ENCODE peak calls at places on chromosomes 6 and 20, in four cellular contexts. One of them, this sample, is unnamed. For H3K9me3, the result is how much of the 10 kb centered on the place peaks cover.

GRCh38 chr20:1775117-1775516 is 117.5 kb upstream of the SIRPG start:
- DNase-seq in body of pancreas: no peak
- DNase-seq in psoas muscle: no peak
- DNase-seq in heart right ventricle: no peak
- DNase-seq in this sample: no peak

GRCh38 chr20:63070771-63071540 is 64.2 kb upstream of the BHLHE23 start:
- DNase-seq in body of pancreas: no peak
- DNase-seq in psoas muscle: no peak
- DNase-seq in heart right ventricle: no peak
- DNase-seq in this sample: no peak

GRCh38 chr6:144285798-144286502 is 815 bp downstream of the UTRN start:
- DNase-seq in body of pancreas: peak
- DNase-seq in psoas muscle: peak
- DNase-seq in heart right ventricle: peak
- DNase-seq in this sample: no peak

GRCh38 chr6:166204852-166205650 is 37.4 kb upstream of the TBXT start:
- DNase-seq in body of pancreas: no peak
- DNase-seq in psoas muscle: no peak
- DNase-seq in heart right ventricle: no peak
- DNase-seq in this sample: no peak

GRCh38 chr6:110063864-110064263 is 85.8 kb downstream of the GPR6 start:
- DNase-seq in body of pancreas: no peak
- DNase-seq in psoas muscle: no peak
- DNase-seq in heart right ventricle: no peak
- DNase-seq in this sample: no peak

GRCh38 chr6:74519172-74519571 is 686.7 kb downstream of the COL12A1 start:
- DNase-seq in body of pancreas: no peak
- DNase-seq in psoas muscle: no peak
- DNase-seq in heart right ventricle: no peak
- DNase-seq in this sample: peak

GRCh38 chr6:26563488-26563887 is 25.3 kb downstream of the HMGN4 start:
- DNase-seq in body of pancreas: no peak
- DNase-seq in psoas muscle: no peak
- DNase-seq in heart right ventricle: no peak
- DNase-seq in this sample: no peak

GRCh38 chr6:45586216-45587171 is 208.8 kb upstream of the SUPT3H start:
- DNase-seq in body of pancreas: no peak
- DNase-seq in psoas muscle: no peak
- DNase-seq in heart right ventricle: no peak
- DNase-seq in this sample: no peak

GRCh38 chr20:2559641-2560040 is 23.3 kb downstream of the TMC2 start:
- DNase-seq in body of pancreas: no peak
- DNase-seq in psoas muscle: no peak
- DNase-seq in heart right ventricle: no peak
- DNase-seq in this sample: no peak

GRCh38 chr6:123803862-123804681 is at the start of gene NKAIN2:
- DNase-seq in body of pancreas: no peak
- DNase-seq in psoas muscle: peak
- DNase-seq in heart right ventricle: peak
- DNase-seq in this sample: no peak

GRCh38 chr6:105748737-105749161 is 337.4 kb upstream of the PRDM1 start:
- DNase-seq in body of pancreas: peak
- DNase-seq in psoas muscle: no peak
- DNase-seq in heart right ventricle: no peak
- DNase-seq in this sample: peak

GRCh38 chr6:62775427-62776022 is 435.7 kb upstream of the FKBP1C start:
- DNase-seq in body of pancreas: peak
- DNase-seq in psoas muscle: no peak
- DNase-seq in heart right ventricle: no peak
- DNase-seq in this sample: no peak

GRCh38 chr20:57435498-57436222 is 44.5 kb downstream of the RBM38 start:
- DNase-seq in body of pancreas: peak
- DNase-seq in psoas muscle: peak
- DNase-seq in heart right ventricle: peak
- DNase-seq in this sample: no peak

GRCh38 chr6:117448011-117448410 is 22.3 kb upstream of the ROS1 start:
- DNase-seq in body of pancreas: no peak
- DNase-seq in psoas muscle: no peak
- DNase-seq in heart right ventricle: no peak
- DNase-seq in this sample: no peak

GRCh38 chr6:152300517-152300916 is 336.6 kb downstream of the SYNE1 start:
- DNase-seq in body of pancreas: no peak
- DNase-seq in psoas muscle: no peak
- DNase-seq in heart right ventricle: no peak
- DNase-seq in this sample: no peak

GRCh38 chr20:43571771-43572170 is 12.9 kb downstream of the SGK2 start:
- DNase-seq in body of pancreas: no peak
- DNase-seq in psoas muscle: no peak
- DNase-seq in heart right ventricle: no peak
- DNase-seq in this sample: no peak

GRCh38 chr20:31684153-31685003 is 38.3 kb downstream of the BCL2L1 start:
- DNase-seq in body of pancreas: no peak
- DNase-seq in psoas muscle: no peak
- DNase-seq in heart right ventricle: no peak
- DNase-seq in this sample: no peak

GRCh38 chr6:44076366-44077200 is 50.7 kb downstream of the MRPL14 start:
- DNase-seq in body of pancreas: peak
- DNase-seq in psoas muscle: peak
- DNase-seq in heart right ventricle: no peak
- DNase-seq in this sample: no peak

GRCh38 chr6:31970604-31971271 is 1.2 kb downstream of the DXO start:
- DNase-seq in body of pancreas: peak
- DNase-seq in psoas muscle: no peak
- DNase-seq in heart right ventricle: no peak
- DNase-seq in this sample: no peak

GRCh38 chr6:25219581-25220249 is 59.5 kb upstream of the CARMIL1 start:
- DNase-seq in body of pancreas: no peak
- DNase-seq in psoas muscle: no peak
- DNase-seq in heart right ventricle: no peak
- DNase-seq in this sample: no peak

GRCh38 chr20:58086763-58087566 is 141.5 kb downstream of the ANKRD60 start:
- DNase-seq in body of pancreas: peak
- DNase-seq in psoas muscle: no peak
- DNase-seq in heart right ventricle: peak
- DNase-seq in this sample: no peak

GRCh38 chr6:149093643-149094042 is 223.9 kb upstream of the TAB2 start:
- DNase-seq in body of pancreas: no peak
- DNase-seq in psoas muscle: no peak
- DNase-seq in heart right ventricle: no peak
- DNase-seq in this sample: peak

GRCh38 chr6:90383212-90383611 is 86.6 kb upstream of the BACH2 start:
- DNase-seq in body of pancreas: no peak
- DNase-seq in psoas muscle: no peak
- DNase-seq in heart right ventricle: no peak
- DNase-seq in this sample: no peak

GRCh38 chr20:18005990-18006364 is 37.2 kb downstream of the MGME1 start:
- DNase-seq in body of pancreas: no peak
- DNase-seq in psoas muscle: no peak
- DNase-seq in heart right ventricle: no peak
- DNase-seq in this sample: no peak

GRCh38 chr6:15417811-15418210 is 171.9 kb downstream of the JARID2 start:
- DNase-seq in body of pancreas: no peak
- DNase-seq in psoas muscle: no peak
- DNase-seq in heart right ventricle: no peak
- DNase-seq in this sample: peak

GRCh38 chr20:62887147-62887859 is 25.7 kb upstream of the TCFL5 start:
- DNase-seq in body of pancreas: peak
- DNase-seq in psoas muscle: peak
- DNase-seq in heart right ventricle: no peak
- DNase-seq in this sample: peak

GRCh38 chr6:41073203-41073967 is 611 bp downstream of the NFYA start:
- DNase-seq in body of pancreas: peak
- DNase-seq in psoas muscle: peak
- DNase-seq in heart right ventricle: peak
- DNase-seq in this sample: no peak

GRCh38 chr6:139402935-139403386 is 28.5 kb upstream of the CITED2 start:
- DNase-seq in body of pancreas: peak
- DNase-seq in psoas muscle: no peak
- DNase-seq in heart right ventricle: peak
- DNase-seq in this sample: no peak

GRCh38 chr6:140355476-140355875 is 981.0 kb upstream of the CITED2 start:
- DNase-seq in body of pancreas: no peak
- DNase-seq in psoas muscle: no peak
- DNase-seq in heart right ventricle: no peak
- DNase-seq in this sample: no peak

GRCh38 chr6:108838101-108838717 is 10.0 kb upstream of the ARMC2 start:
- DNase-seq in body of pancreas: no peak
- DNase-seq in psoas muscle: no peak
- DNase-seq in heart right ventricle: no peak
- DNase-seq in this sample: no peak

GRCh38 chr20:45138451-45139300 is 14.4 kb upstream of the WFDC12 start:
- DNase-seq in body of pancreas: peak
- DNase-seq in psoas muscle: peak
- DNase-seq in heart right ventricle: no peak
- DNase-seq in this sample: no peak

GRCh38 chr20:13567663-13568062 is 71.1 kb downstream of the TASP1 start:
- DNase-seq in body of pancreas: no peak
- DNase-seq in psoas muscle: no peak
- DNase-seq in heart right ventricle: no peak
- DNase-seq in this sample: no peak

GRCh38 chr6:72552938-72553337 is 68.9 kb upstream of the KCNQ5 start:
- DNase-seq in body of pancreas: peak
- DNase-seq in psoas muscle: no peak
- DNase-seq in heart right ventricle: no peak
- DNase-seq in this sample: no peak

GRCh38 chr20:17650301-17650761 is 31.7 kb downstream of the RRBP1 start:
- DNase-seq in body of pancreas: peak
- DNase-seq in psoas muscle: no peak
- DNase-seq in heart right ventricle: no peak
- DNase-seq in this sample: no peak

GRCh38 chr6:161001421-161001820 is 9.9 kb downstream of the MAP3K4 start:
- DNase-seq in body of pancreas: peak
- DNase-seq in psoas muscle: no peak
- DNase-seq in heart right ventricle: no peak
- DNase-seq in this sample: no peak

GRCh38 chr20:18137412-18138265 is at the start of the genes KAT14 and PET117:
- DNase-seq in body of pancreas: peak
- DNase-seq in psoas muscle: peak
- DNase-seq in heart right ventricle: peak
- DNase-seq in this sample: peak

GRCh38 chr6:153852034-153852433 is 187.0 kb upstream of the OPRM1 start:
- DNase-seq in body of pancreas: peak
- DNase-seq in psoas muscle: no peak
- DNase-seq in heart right ventricle: no peak
- DNase-seq in this sample: no peak

GRCh38 chr6:167652701-167653095 is 174.0 kb upstream of the AFDN start:
- DNase-seq in body of pancreas: no peak
- DNase-seq in psoas muscle: no peak
- DNase-seq in heart right ventricle: no peak
- DNase-seq in this sample: no peak
- H3K9me3 ChIP-seq in body of pancreas: under half
- H3K9me3 ChIP-seq in psoas muscle: under half
- H3K9me3 ChIP-seq in heart right ventricle: under half
- H3K9me3 ChIP-seq in this sample: half or more

GRCh38 chr6:56650191-56650590 is 7.5 kb upstream of the DST start:
- DNase-seq in body of pancreas: no peak
- DNase-seq in psoas muscle: no peak
- DNase-seq in heart right ventricle: no peak
- DNase-seq in this sample: no peak
- H3K27ac ChIP-seq in body of pancreas: no peak
- H3K27ac ChIP-seq in psoas muscle: peak
- H3K27ac ChIP-seq in heart right ventricle: no peak
- H3K27ac ChIP-seq in this sample: no peak

DNA sequence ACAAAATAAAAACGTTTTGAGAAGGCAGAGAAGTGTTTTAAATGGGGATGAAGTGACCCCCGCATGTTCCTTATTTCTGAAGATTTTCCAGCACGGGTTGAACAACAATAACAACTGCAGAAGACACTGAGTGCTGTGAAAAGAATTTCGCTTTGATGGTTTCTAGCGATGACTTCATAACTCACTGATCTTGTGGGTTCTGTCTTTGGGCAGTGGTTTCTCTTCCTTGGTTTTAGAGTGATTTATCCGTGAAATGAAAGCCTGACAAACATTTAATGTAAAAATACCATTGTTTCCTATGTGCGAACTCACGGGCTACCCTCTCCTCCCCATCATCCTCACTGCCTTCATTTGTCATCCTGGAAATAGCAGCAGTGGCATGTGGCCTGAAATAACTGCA is 793.9 kb downstream of the QKI start:
- DNase-seq in body of pancreas: no peak
- DNase-seq in psoas muscle: no peak
- DNase-seq in heart right ventricle: no peak
- DNase-seq in this sample: no peak
- H3K9me3 ChIP-seq in body of pancreas: under half
- H3K9me3 ChIP-seq in psoas muscle: under half
- H3K9me3 ChIP-seq in heart right ventricle: under half
- H3K9me3 ChIP-seq in this sample: under half

GRCh38 chr6:42140051-42140450 is 2.4 kb downstream of the C6orf132 start:
- DNase-seq in body of pancreas: peak
- DNase-seq in psoas muscle: peak
- DNase-seq in heart right ventricle: no peak
- DNase-seq in this sample: no peak
- H3K27ac ChIP-seq in body of pancreas: no peak
- H3K27ac ChIP-seq in psoas muscle: no peak
- H3K27ac ChIP-seq in heart right ventricle: no peak
- H3K27ac ChIP-seq in this sample: peak

GRCh38 chr6:118578617-118579016 is 30.5 kb downstream of the PLN start:
- DNase-seq in body of pancreas: no peak
- DNase-seq in psoas muscle: no peak
- DNase-seq in heart right ventricle: no peak
- DNase-seq in this sample: no peak
- H3K9me3 ChIP-seq in body of pancreas: under half
- H3K9me3 ChIP-seq in psoas muscle: under half
- H3K9me3 ChIP-seq in heart right ventricle: half or more
- H3K9me3 ChIP-seq in this sample: under half

DNA sequence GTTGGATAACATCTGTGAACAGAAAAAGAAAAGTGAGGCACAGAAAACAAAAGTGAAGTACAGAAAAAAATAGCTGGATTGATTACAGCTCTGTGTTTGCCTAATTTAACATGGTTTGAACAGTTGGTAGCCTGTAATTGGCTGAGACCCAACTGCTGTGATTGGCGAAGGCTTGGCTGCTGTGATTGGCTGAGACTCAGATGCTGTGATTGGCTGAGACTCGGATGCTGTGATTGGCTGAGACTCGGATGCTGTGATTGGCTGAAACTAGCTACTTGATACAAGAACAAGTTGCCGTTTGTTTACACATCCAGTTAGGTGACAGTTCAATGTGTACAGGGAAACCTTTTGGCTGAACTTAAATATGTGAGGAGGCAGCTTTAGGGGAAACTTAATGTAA is 223.3 kb upstream of the FOXA2 start:
- DNase-seq in body of pancreas: peak
- DNase-seq in psoas muscle: no peak
- DNase-seq in heart right ventricle: no peak
- DNase-seq in this sample: no peak
- H3K27ac ChIP-seq in body of pancreas: no peak
- H3K27ac ChIP-seq in psoas muscle: no peak
- H3K27ac ChIP-seq in heart right ventricle: no peak
- H3K27ac ChIP-seq in this sample: no peak

This sample was measured in AG04450.